ENCODE peak calls at places on chromosome 6, in six cellular contexts. N is suprapubic skin, Q is H1, W is ovary, V is A549, S is transverse colon. E is an unnamed sample.

GRCh38 chr6:13508711-13509705 is 21.6 kb upstream of the GFOD1 start:
- DNase-seq in N (no peak), Q (peak), W (no peak), V (no peak), S (no peak), E (no peak)

GRCh38 chr6:16092990-16093389 is 35.9 kb upstream of the MYLIP start:
- DNase-seq in N (no peak), Q (no peak), W (no peak), V (no peak), S (no peak), E (no peak)

GRCh38 chr6:63805808-63806572 is 170.4 kb downstream of the PHF3 start:
- DNase-seq in N (no peak), Q (no peak), W (no peak), V (peak), S (no peak), E (peak)

GRCh38 chr6:139588734-139589418 is 214.4 kb upstream of the CITED2 start:
- DNase-seq in N (no peak), Q (no peak), W (no peak), V (no peak), S (no peak), E (no peak)

GRCh38 chr6:158799051-158799792 is 19.9 kb downstream of the EZR start:
- DNase-seq in N (no peak), Q (no peak), W (peak), V (no peak), S (peak), E (no peak)

GRCh38 chr6:56223995-56224394 is 23.4 kb downstream of the COL21A1 start:
- DNase-seq in N (no peak), Q (no peak), W (no peak), V (peak), S (no peak), E (no peak)

GRCh38 chr6:139708342-139709199 is 334.1 kb upstream of the CITED2 start:
- DNase-seq in N (no peak), Q (no peak), W (no peak), V (peak), S (no peak), E (no peak)

GRCh38 chr6:170286246-170286933 is 4.5 kb downstream of the DLL1 start:
- DNase-seq in N (no peak), Q (peak), W (peak), V (no peak), S (peak), E (no peak)

GRCh38 chr6:82182756-82183155 is 64.8 kb downstream of the IBTK start:
- DNase-seq in N (no peak), Q (no peak), W (no peak), V (no peak), S (no peak), E (no peak)

GRCh38 chr6:44514085-44514484 is 126.6 kb downstream of the CDC5L start:
- DNase-seq in N (no peak), Q (peak), W (no peak), V (no peak), S (no peak), E (no peak)

GRCh38 chr6:170444056-170444505 is 109.0 kb downstream of the PSMB1 start:
- DNase-seq in N (no peak), Q (no peak), W (no peak), V (no peak), S (no peak), E (no peak)

GRCh38 chr6:35496851-35497570 is at the start of gene TEAD3:
- DNase-seq in N (peak), Q (no peak), W (peak), V (peak), S (peak), E (no peak)

GRCh38 chr6:48535569-48535968 is 424.6 kb upstream of the PTCHD4 start:
- DNase-seq in N (no peak), Q (no peak), W (no peak), V (no peak), S (no peak), E (no peak)

GRCh38 chr6:108453601-108454157 is 107.0 kb upstream of the FOXO3 start:
- DNase-seq in N (no peak), Q (no peak), W (no peak), V (no peak), S (no peak), E (no peak)

GRCh38 chr6:7087491-7087979 is 20.2 kb upstream of the RREB1 start:
- DNase-seq in N (no peak), Q (no peak), W (no peak), V (no peak), S (peak), E (no peak)

GRCh38 chr6:166055801-166056200 is 111.8 kb downstream of the TBXT start:
- DNase-seq in N (no peak), Q (no peak), W (no peak), V (no peak), S (no peak), E (no peak)

GRCh38 chr6:53793318-53793975 is 1.4 kb upstream of the LRRC1 start:
- DNase-seq in N (peak), Q (peak), W (peak), V (peak), S (peak), E (no peak)

GRCh38 chr6:6686748-6687601 is 98.5 kb downstream of the LY86 start:
- DNase-seq in N (peak), Q (peak), W (peak), V (peak), S (peak), E (no peak)

GRCh38 chr6:41000248-41000647 is 38.8 kb downstream of the UNC5CL start:
- DNase-seq in N (no peak), Q (no peak), W (no peak), V (no peak), S (no peak), E (no peak)

GRCh38 chr6:166360243-166361079 is 18.1 kb upstream of the SFT2D1 start:
- DNase-seq in N (no peak), Q (no peak), W (no peak), V (no peak), S (no peak), E (peak)

GRCh38 chr6:130647221-130647620 is 180.0 kb upstream of the SMLR1 start:
- DNase-seq in N (no peak), Q (no peak), W (no peak), V (no peak), S (no peak), E (no peak)

GRCh38 chr6:215335-216034 is 76.8 kb upstream of the DUSP22 start:
- DNase-seq in N (no peak), Q (no peak), W (no peak), V (no peak), S (no peak), E (no peak)

GRCh38 chr6:125002090-125002741 is 40.0 kb downstream of the RNF217 start:
- DNase-seq in N (no peak), Q (no peak), W (no peak), V (no peak), S (no peak), E (no peak)

GRCh38 chr6:16819752-16820151 is 58.5 kb upstream of the ATXN1 start:
- DNase-seq in N (no peak), Q (no peak), W (no peak), V (no peak), S (no peak), E (no peak)

GRCh38 chr6:158629376-158630221 is 14.9 kb downstream of the DYNLT1 start:
- DNase-seq in N (no peak), Q (peak), W (peak), V (no peak), S (no peak), E (no peak)

GRCh38 chr6:153947817-153948447 is 91.1 kb upstream of the OPRM1 start:
- DNase-seq in N (no peak), Q (peak), W (no peak), V (no peak), S (no peak), E (peak)

GRCh38 chr6:2296781-2297180 is 51.4 kb upstream of the GMDS start:
- DNase-seq in N (no peak), Q (no peak), W (no peak), V (no peak), S (no peak), E (no peak)

GRCh38 chr6:15026832-15027231 is 219.0 kb upstream of the JARID2 start:
- DNase-seq in N (no peak), Q (no peak), W (no peak), V (peak), S (no peak), E (no peak)

GRCh38 chr6:5271926-5272325 is 10.6 kb downstream of the FARS2 start:
- DNase-seq in N (no peak), Q (no peak), W (no peak), V (no peak), S (no peak), E (no peak)

GRCh38 chr6:5266423-5266822 is 5.1 kb downstream of the FARS2 start:
- DNase-seq in N (no peak), Q (no peak), W (no peak), V (no peak), S (no peak), E (no peak)

GRCh38 chr6:5274231-5274630 is 12.9 kb downstream of the FARS2 start:
- DNase-seq in N (no peak), Q (no peak), W (no peak), V (no peak), S (no peak), E (no peak)

GRCh38 chr6:5275497-5275896 is 14.2 kb downstream of the FARS2 start:
- DNase-seq in N (no peak), Q (no peak), W (no peak), V (no peak), S (no peak), E (no peak)

GRCh38 chr6:5270093-5270680 is 8.9 kb downstream of the FARS2 start:
- DNase-seq in N (no peak), Q (no peak), W (no peak), V (no peak), S (no peak), E (no peak)
- TF ChIP-seq EP300 in N (no peak), Q (no peak), W (no peak), V (no peak), S (no peak), E (no peak)

GRCh38 chr6:112010328-112010727 is 43.6 kb upstream of the CCN6 start:
- DNase-seq in N (no peak), Q (no peak), W (no peak), V (no peak), S (no peak), E (no peak)
- TF ChIP-seq CTCF in N (no peak), Q (no peak), W (no peak), V (no peak), S (no peak), E (peak)

DNA sequence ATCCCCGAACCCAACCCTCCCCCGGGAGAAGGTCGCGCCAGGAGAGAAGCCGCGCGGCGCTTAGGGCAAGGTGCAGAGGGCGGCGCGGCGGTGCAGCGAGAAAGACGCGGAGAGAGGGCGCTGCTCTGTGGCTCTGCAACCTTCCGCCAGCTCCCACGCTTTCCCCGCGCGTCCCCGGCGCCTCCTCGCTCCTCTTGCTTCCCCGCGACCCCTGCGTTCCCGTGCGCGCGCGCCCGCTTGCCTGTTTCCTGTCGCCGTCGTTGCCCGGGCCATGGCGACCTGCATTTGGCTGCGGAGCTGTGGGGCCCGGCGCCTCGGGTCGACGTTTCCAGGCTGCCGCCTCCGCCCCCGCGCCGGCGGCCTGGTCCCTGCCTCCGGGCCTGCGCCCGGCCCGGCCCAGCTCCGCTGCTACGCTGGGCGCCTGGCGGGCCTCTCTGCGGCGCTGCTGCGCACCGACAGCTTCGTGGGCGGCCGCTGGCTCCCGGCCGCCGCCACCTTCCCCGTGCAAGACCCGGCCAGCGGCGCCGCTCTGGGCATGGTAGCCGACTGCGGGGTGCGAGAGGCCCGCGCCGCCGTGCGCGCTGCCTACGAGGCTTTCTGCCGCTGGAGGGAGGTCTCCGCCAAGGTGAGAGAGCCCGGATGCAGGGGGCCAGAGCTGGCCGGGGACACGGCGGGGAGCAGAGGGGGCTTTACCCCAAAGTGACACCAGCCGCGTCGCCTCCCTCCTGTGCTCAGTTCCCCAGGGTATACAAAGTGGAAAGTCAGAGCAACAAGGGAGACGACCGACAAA is at the start of gene ALDH5A1:
- DNase-seq in N (peak), Q (peak), W (peak), V (peak), S (peak), E (peak)
- TF ChIP-seq EP300 in N (no peak), Q (no peak), W (no peak), V (no peak), S (no peak), E (no peak)

DNA sequence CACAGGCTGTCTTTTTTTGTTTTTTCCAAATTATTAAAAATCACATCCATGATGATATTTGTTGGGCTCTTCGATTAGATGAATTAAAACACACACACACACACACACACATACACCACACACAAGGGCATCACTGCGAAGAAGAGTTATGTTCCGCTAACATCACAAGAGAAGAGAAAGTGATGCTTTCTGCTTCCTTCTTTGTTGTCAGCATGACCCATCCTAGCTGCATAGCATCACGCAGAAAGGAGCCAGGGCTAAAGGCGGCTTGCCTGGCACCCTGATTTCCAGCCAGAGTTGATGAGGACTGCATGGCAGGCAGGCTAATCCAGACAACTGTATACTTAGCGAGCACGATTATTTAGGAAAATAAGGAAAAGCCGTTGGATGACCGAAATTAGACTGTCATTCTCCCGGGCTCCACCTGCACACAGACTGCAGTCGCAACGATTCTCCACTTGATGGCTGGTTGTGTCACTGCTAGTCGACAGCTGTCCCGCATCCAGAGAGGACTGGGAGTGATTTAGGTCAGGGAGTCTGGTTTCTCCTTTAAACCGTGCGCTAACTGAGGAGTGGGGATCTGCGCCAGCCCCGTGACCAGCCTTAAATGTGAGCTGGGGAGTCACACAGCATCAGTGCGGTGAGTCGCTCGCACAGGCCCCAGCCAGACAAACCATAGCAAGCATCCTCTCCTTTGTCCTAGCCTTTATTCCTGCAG is 70.6 kb upstream of the SOX4 start:
- DNase-seq in N (no peak), Q (peak), W (no peak), V (peak), S (no peak), E (no peak)
- TF ChIP-seq CTCF in N (peak), Q (peak), W (no peak), V (no peak), S (no peak), E (no peak)

GRCh38 chr6:116461563-116462507 is 660 bp downstream of the CALHM6 start:
- DNase-seq in N (peak), Q (peak), W (peak), V (no peak), S (peak), E (no peak)
- TF ChIP-seq EP300 in N (no peak), Q (peak), W (no peak), V (no peak), S (no peak), E (no peak)

DNA sequence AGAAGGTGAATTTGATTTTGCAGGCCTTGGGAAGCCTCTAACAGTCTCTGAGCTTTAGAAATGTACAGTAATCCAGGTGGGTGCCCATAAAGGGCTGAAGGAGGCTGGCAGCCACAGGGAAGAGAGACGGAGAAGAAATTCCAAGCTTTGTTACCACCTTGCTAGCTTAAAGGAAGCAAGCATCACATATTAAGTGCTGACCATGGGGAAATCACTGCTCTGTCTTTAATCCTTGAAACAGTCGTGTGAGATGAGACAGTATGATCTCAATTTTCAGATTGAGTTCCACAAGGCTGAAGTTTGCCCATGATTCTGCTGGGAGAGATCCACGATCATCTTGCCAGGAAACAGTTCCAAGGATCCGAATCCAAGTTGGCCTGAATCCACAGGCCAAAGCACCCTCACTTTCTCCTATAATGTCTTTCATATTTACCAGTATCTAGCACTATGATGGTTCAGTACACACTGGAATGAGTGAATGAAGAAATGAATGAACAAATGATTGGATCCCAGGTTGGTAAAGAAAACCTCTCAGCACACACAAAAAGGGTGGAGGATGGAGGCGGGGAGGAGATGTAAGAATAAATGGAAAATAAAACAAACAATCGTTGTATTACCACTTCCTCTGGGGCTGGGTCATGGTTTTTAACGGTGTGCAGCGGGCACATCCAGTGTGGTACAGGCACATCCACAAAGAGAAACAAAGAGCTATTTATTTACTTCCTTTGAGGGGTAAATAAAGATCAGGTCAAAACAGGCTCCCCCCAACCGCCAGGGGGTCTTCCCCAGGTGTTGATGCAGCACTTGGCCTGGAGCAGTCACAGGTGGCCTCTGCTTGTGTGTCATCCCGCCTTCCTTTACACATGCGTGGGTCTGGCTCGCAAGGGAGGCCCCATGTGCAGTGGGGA is 28.2 kb upstream of the TAF8 start:
- DNase-seq in N (no peak), Q (no peak), W (no peak), V (no peak), S (no peak), E (no peak)
- TF ChIP-seq CTCF in N (no peak), Q (no peak), W (no peak), V (no peak), S (no peak), E (no peak)

E was measured in tibial nerve.